ENCODE peak calls at places on chromosomes 13 and 19, in ten cellular contexts. E is activated T-helper 1 cell treated with Interleukin-2 at 50 U/mL for 16 hours; R is glutamatergic neuron; W is fibroblast of mammary gland; K is RPMI7951; S is iris pigment epithelial cell; C is thoracic aorta; Q is ureter; A is cardiac muscle cell; B is activated CD4-positive, CD25-positive, alpha-beta regulatory T cell. J is an unnamed sample.

GRCh38 chr13:62747152-62747551 is 1331.5 kb upstream of the PCDH20 start:
- DNase-seq in E (no peak), B (no peak), R (no peak), K (peak), C (no peak), S (no peak), Q (no peak), A (no peak), W (peak), J (no peak)

GRCh38 chr19:46571495-46571894 is 29.6 kb upstream of the CALM3 start:
- DNase-seq in A (peak), S (peak), K (peak), W (peak), R (peak), C (no peak), Q (no peak), B (no peak), E (no peak), J (peak)

GRCh38 chr19:49339364-49340068 is 4.3 kb downstream of the CD37 start:
- DNase-seq in K (peak), C (peak), E (no peak), Q (peak), W (peak), S (peak), B (no peak), A (peak), R (peak), J (no peak)

GRCh38 chr13:27022571-27023311 is 148.9 kb downstream of the USP12 start:
- DNase-seq in Q (peak), K (peak), E (no peak), B (no peak), R (no peak), A (peak), S (peak), W (peak), C (no peak), J (no peak)

GRCh38 chr13:84132491-84132890 is 250.2 kb upstream of the SLITRK1 start:
- DNase-seq in Q (no peak), S (no peak), B (no peak), E (no peak), K (no peak), C (no peak), A (no peak), W (no peak), R (no peak), J (no peak)

GRCh38 chr13:46211116-46211515 is 612 bp upstream of the LRRC63 start:
- DNase-seq in C (no peak), A (peak), E (no peak), K (peak), B (no peak), R (no peak), W (no peak), S (no peak), Q (no peak), J (peak)

GRCh38 chr19:50639121-50640112 is at the start of gene SYT3:
- DNase-seq in A (peak), C (no peak), S (peak), E (no peak), R (peak), W (peak), B (no peak), K (peak), Q (no peak), J (peak)

GRCh38 chr19:17553256-17553655 is 2.2 kb upstream of the COLGALT1 start:
- DNase-seq in W (peak), A (peak), Q (peak), R (no peak), C (no peak), E (no peak), B (no peak), K (peak), S (peak), J (no peak)

GRCh38 chr13:65400707-65401106 is 1829.4 kb downstream of the PCDH9 start:
- DNase-seq in S (no peak), R (no peak), W (no peak), K (no peak), C (no peak), Q (no peak), B (no peak), E (no peak), A (no peak), J (no peak)

GRCh38 chr13:50887153-50887552 is 22.4 kb upstream of the RNASEH2B start:
- DNase-seq in R (no peak), B (no peak), E (no peak), S (no peak), K (no peak), Q (no peak), A (no peak), C (no peak), W (no peak), J (no peak)

GRCh38 chr13:40095695-40096356 is 440.4 kb downstream of the COG6 start:
- DNase-seq in Q (no peak), C (no peak), W (no peak), B (no peak), S (no peak), R (no peak), K (no peak), A (no peak), E (no peak), J (no peak)

GRCh38 chr19:10086032-10086903 is at the start of gene SHFL:
- DNase-seq in R (no peak), Q (peak), A (peak), W (peak), K (peak), S (peak), C (no peak), E (peak), B (peak), J (peak)

J was measured in Jurkat, Clone E6-1.